ENCODE peak calls at places on chromosomes 4 and X, in four cellular contexts. One of them, this sample, is unnamed.

GRCh38 chr4:145939856-145940255 is 1.2 kb upstream of the ZNF827 start:
- DNase-seq in iPS-NIHi11: no peak
- DNase-seq in ovary: no peak
- DNase-seq in effector CD8-positive, alpha-beta T cell: no peak
- DNase-seq in this sample: no peak

GRCh38 chr4:152255437-152255836 is 280.5 kb downstream of the FBXW7 start:
- DNase-seq in iPS-NIHi11: no peak
- DNase-seq in effector CD8-positive, alpha-beta T cell: no peak
- DNase-seq in ovary: no peak
- DNase-seq in this sample: no peak

GRCh38 chrX:132564026-132564425 is 75.2 kb upstream of the MBNL3 start:
- DNase-seq in ovary: no peak
- DNase-seq in iPS-NIHi11: no peak
- DNase-seq in effector CD8-positive, alpha-beta T cell: no peak
- DNase-seq in this sample: no peak

GRCh38 chrX:22758807-22759481 is 240.8 kb upstream of the DDX53 start:
- DNase-seq in ovary: no peak
- DNase-seq in effector CD8-positive, alpha-beta T cell: no peak
- DNase-seq in iPS-NIHi11: no peak
- DNase-seq in this sample: no peak

GRCh38 chrX:132559101-132559500 is 70.3 kb upstream of the MBNL3 start:
- DNase-seq in ovary: no peak
- DNase-seq in iPS-NIHi11: no peak
- DNase-seq in effector CD8-positive, alpha-beta T cell: no peak
- DNase-seq in this sample: no peak

GRCh38 chrX:44061940-44062339 is 88.8 kb upstream of the NDP start:
- DNase-seq in effector CD8-positive, alpha-beta T cell: no peak
- DNase-seq in iPS-NIHi11: no peak
- DNase-seq in ovary: no peak
- DNase-seq in this sample: no peak

GRCh38 chr4:7911044-7911578 is 28.6 kb downstream of the AFAP1 start:
- DNase-seq in effector CD8-positive, alpha-beta T cell: no peak
- DNase-seq in iPS-NIHi11: peak
- DNase-seq in ovary: no peak
- DNase-seq in this sample: peak

GRCh38 chr4:77582151-77582550 is 23.5 kb upstream of the CXCL13 start:
- DNase-seq in iPS-NIHi11: no peak
- DNase-seq in ovary: no peak
- DNase-seq in effector CD8-positive, alpha-beta T cell: no peak
- DNase-seq in this sample: no peak

GRCh38 chrX:153449306-153450113 is 3.7 kb upstream of the TREX2 start:
- DNase-seq in iPS-NIHi11: no peak
- DNase-seq in effector CD8-positive, alpha-beta T cell: no peak
- DNase-seq in ovary: no peak
- DNase-seq in this sample: no peak

GRCh38 chr4:113618205-113618604 is 143.3 kb downstream of the CAMK2D start:
- DNase-seq in effector CD8-positive, alpha-beta T cell: no peak
- DNase-seq in iPS-NIHi11: no peak
- DNase-seq in ovary: no peak
- DNase-seq in this sample: no peak